ENCODE peak calls at places on chromosomes 3 and 15, in eight cellular contexts. S, V, A, R, J, X, O and N are unnamed samples. For H3K9me3, the result is how much of the 10 kb centered on the place peaks cover.

GRCh38 chr3:52615178-52615577 is 70.5 kb downstream of the PBRM1 start:
- DNase-seq in S (no peak), V (no peak), A (peak), R (no peak), J (no peak), X (no peak), O (no peak), N (no peak)

GRCh38 chr3:54122046-54122801 is at the start of gene CACNA2D3:
- DNase-seq in S (no peak), V (no peak), A (no peak), R (peak), J (peak), X (peak), O (no peak), N (peak)

GRCh38 chr3:125634346-125634964 is 39.2 kb upstream of the OSBPL11 start:
- DNase-seq in S (no peak), V (peak), A (no peak), R (no peak), J (no peak), X (no peak), O (no peak), N (no peak)

GRCh38 chr3:113214917-113215595 is 3.7 kb downstream of the BOC start:
- DNase-seq in S (no peak), V (no peak), A (peak), R (no peak), J (no peak), X (no peak), O (no peak), N (no peak)

GRCh38 chr3:139427283-139428060 is 38.0 kb upstream of the COPB2 start:
- DNase-seq in S (peak), V (peak), A (peak), R (peak), J (no peak), X (peak), O (no peak), N (no peak)

GRCh38 chr3:50161320-50161719 is 6.2 kb downstream of the SEMA3F start:
- DNase-seq in S (no peak), V (no peak), A (no peak), R (no peak), J (no peak), X (no peak), O (no peak), N (no peak)

GRCh38 chr3:105970283-105970682 is 101.5 kb upstream of the CBLB start:
- DNase-seq in S (no peak), V (peak), A (peak), R (no peak), J (no peak), X (no peak), O (no peak), N (peak)

GRCh38 chr3:33317963-33318708 is 40.9 kb downstream of the FBXL2 start:
- DNase-seq in S (peak), V (no peak), A (no peak), R (no peak), J (no peak), X (no peak), O (no peak), N (no peak)

GRCh38 chr3:4982773-4983738 is 3.8 kb downstream of the BHLHE40 start:
- DNase-seq in S (no peak), V (no peak), A (peak), R (no peak), J (no peak), X (peak), O (no peak), N (peak)

GRCh38 chr3:72015463-72015862 is 230.5 kb upstream of the PROK2 start:
- DNase-seq in S (no peak), V (no peak), A (no peak), R (no peak), J (no peak), X (no peak), O (no peak), N (no peak)

GRCh38 chr3:88369767-88370166 is 220.0 kb downstream of the C3orf38 start:
- DNase-seq in S (no peak), V (no peak), A (no peak), R (no peak), J (no peak), X (no peak), O (no peak), N (no peak)

GRCh38 chr3:88369337-88369736 is 219.6 kb downstream of the C3orf38 start:
- DNase-seq in S (no peak), V (no peak), A (no peak), R (no peak), J (no peak), X (no peak), O (no peak), N (no peak)
- H3K27ac ChIP-seq in S (no peak), V (no peak), A (no peak), R (no peak), J (no peak), X (no peak), O (no peak), N (no peak)

DNA sequence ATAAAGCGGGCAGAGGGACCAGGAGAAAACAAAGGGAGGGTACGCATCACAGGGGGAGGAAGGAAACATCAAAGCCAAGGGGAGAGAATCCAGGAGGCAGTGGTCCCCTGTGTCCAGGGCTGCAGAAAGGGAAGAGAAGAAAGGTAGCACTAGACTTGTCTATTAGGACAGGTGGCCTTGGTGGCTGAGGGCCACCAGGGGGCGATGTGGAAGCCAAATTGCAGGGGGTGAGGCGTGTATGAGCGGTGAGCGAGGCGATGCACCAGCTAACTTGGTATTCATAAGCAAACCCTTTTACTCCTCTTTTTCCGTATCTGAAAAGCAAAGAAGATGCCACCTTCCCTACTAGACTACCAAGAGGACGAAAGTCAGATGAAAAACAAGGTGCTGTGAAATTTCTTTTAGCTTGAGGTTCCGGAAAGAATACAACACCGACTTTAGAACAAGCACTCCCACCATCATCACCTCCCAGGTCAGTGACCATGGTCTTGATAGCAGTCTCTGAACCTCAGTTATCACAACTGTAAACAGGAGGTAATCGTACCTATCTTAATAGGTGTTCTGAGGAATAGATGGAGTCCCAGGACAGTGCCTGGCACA is 654.4 kb upstream of the ADAMTS9 start:
- DNase-seq in S (no peak), V (peak), A (peak), R (peak), J (peak), X (peak), O (no peak), N (no peak)
- TF ChIP-seq CTCF in S (peak), V (peak), A (peak), R (peak), J (peak), X (peak), O (no peak), N (no peak)

GRCh38 chr15:20407553-20407952 is 134.0 kb downstream of the GOLGA6L6 start:
- DNase-seq in S (no peak), V (no peak), A (no peak), R (no peak), J (no peak), X (no peak), O (no peak), N (no peak)
- H3K9me3 ChIP-seq in S (under half), V (under half), A (under half), R (half or more), J (under half), X (under half), O (under half), N (under half)

GRCh38 chr3:39165518-39165917 is 12.1 kb upstream of the CSRNP1 start:
- DNase-seq in S (no peak), V (no peak), A (no peak), R (no peak), J (no peak), X (no peak), O (no peak), N (no peak)

GRCh38 chr3:39168156-39168780 is 14.9 kb upstream of the CSRNP1 start:
- DNase-seq in S (no peak), V (no peak), A (no peak), R (no peak), J (no peak), X (no peak), O (no peak), N (no peak)

GRCh38 chr3:39166932-39167532 is 13.6 kb upstream of the CSRNP1 start:
- DNase-seq in S (peak), V (no peak), A (peak), R (no peak), J (no peak), X (peak), O (no peak), N (no peak)

GRCh38 chr3:39164414-39164813 is 11.0 kb upstream of the CSRNP1 start:
- DNase-seq in S (no peak), V (no peak), A (no peak), R (no peak), J (no peak), X (no peak), O (no peak), N (no peak)

DNA sequence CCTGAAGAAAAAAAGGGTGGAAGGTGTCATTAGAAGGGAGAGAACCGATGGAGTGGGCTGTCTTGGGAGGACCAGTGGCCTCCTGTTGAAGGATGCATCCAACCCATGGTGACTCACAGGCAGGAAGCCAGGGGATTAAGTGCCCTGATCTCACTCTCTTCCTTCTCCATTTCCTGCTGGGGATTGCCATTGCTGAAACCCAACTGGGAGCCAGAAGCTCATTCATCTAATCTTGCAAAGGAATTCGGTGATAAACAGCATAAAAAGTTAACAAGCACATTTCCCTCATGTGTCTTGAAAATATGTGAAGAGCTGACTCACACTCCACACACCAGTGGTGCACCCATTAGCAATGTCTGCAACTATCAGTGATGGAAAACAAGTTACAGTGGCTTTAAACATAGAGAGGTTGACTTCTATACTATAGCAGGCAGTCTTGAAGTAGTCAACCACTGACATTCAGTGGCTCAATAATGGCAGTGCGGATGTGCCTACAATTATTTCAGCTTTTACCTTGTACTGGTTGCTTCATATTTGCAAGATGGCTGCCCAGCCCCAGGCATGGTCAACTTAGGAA is 12.8 kb upstream of the CSRNP1 start:
- DNase-seq in S (peak), V (no peak), A (peak), R (no peak), J (no peak), X (peak), O (no peak), N (no peak)
- H3K27ac ChIP-seq in S (peak), V (no peak), A (peak), R (no peak), J (peak), X (no peak), O (no peak), N (no peak)

DNA sequence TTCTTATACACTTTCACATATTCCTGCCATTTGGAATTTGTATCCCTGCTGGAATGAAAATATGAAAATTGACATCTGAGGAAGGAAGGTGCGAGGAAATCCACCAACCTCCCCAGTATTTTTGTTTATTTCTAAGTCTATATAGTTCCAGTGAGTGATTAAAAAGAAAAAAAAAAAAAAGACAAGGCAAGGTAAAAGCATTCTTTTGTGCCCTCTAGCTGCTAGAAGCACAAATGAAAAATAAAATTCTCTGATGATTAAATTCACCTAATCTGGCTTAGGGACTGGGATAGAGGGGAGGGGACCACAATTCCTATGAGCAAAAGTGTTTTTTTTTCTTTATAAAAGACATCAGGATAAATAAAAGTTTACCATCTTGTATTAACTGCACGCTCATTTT is 370.9 kb downstream of the NR2F2 start:
- DNase-seq in S (no peak), V (no peak), A (no peak), R (no peak), J (no peak), X (no peak), O (no peak), N (no peak)
- TF ChIP-seq CTCF in S (peak), V (no peak), A (no peak), R (no peak), J (no peak), X (peak), O (no peak), N (no peak)